ENCODE peak calls at places on chromosomes 4 and X, in eight cellular contexts. S is H54; Q is posterior cingulate gyrus; K is NCI-H774; U is GM12878; A is effector memory CD4-positive, alpha-beta T cell; W is fibroblast of mammary gland; F is germinal center. X is an unnamed sample.

GRCh38 chr4:150072906-150073714 is 5.1 kb upstream of the DCLK2 start:
- DNase-seq in U (no peak), W (peak), Q (no peak), A (no peak), F (no peak), S (no peak), K (no peak), X (no peak)

GRCh38 chrX:150525061-150525919 is 43.1 kb upstream of the MTM1 start:
- DNase-seq in Q (peak), A (no peak), S (no peak), F (no peak), U (no peak), K (no peak), W (no peak), X (no peak)

GRCh38 chr4:162586266-162586665 is 422.5 kb upstream of the FSTL5 start:
- DNase-seq in F (no peak), U (no peak), K (no peak), W (no peak), S (no peak), A (no peak), Q (no peak), X (no peak)

GRCh38 chr4:100008048-100008447 is 58.0 kb upstream of the H2AZ1 start:
- DNase-seq in S (no peak), F (no peak), W (peak), Q (no peak), K (no peak), A (no peak), U (no peak), X (no peak)

GRCh38 chrX:112913807-112914206 is 73.2 kb upstream of the AMOT start:
- DNase-seq in S (no peak), K (no peak), Q (no peak), W (no peak), U (no peak), F (no peak), A (no peak), X (no peak)

GRCh38 chr4:55670695-55671094 is 34.6 kb upstream of the NMU start:
- DNase-seq in S (no peak), Q (no peak), F (no peak), K (no peak), W (no peak), A (no peak), U (no peak), X (no peak)

GRCh38 chr4:31275906-31276305 is 555.7 kb downstream of the PCDH7 start:
- DNase-seq in S (no peak), F (no peak), W (no peak), Q (no peak), A (no peak), U (no peak), K (no peak), X (no peak)

GRCh38 chr4:158157412-158157811 is 15.4 kb downstream of the GASK1B start:
- DNase-seq in Q (no peak), K (no peak), S (no peak), F (no peak), W (no peak), A (no peak), U (no peak), X (no peak)

GRCh38 chr4:142281999-142282398 is 564.1 kb downstream of the INPP4B start:
- DNase-seq in S (no peak), F (no peak), W (no peak), Q (no peak), U (no peak), K (no peak), A (no peak), X (no peak)